ENCODE peak calls at places on chromosomes 2 and 18, in five cellular contexts. L, D, V, I and O are unnamed samples.

GRCh38 chr18:45825258-45825744 is at the start of gene SIGLEC15:
- DNase-seq in V (no peak), D (no peak), L (no peak), I (no peak), O (no peak)

GRCh38 chr2:63015389-63015788 is 35.2 kb upstream of the OTX1 start:
- DNase-seq in D (no peak), L (no peak), V (no peak), I (no peak), O (no peak)

GRCh38 chr2:219104107-219105050 is 43.7 kb upstream of the IHH start:
- DNase-seq in L (peak), D (peak), I (peak), V (no peak), O (no peak)

GRCh38 chr2:9370746-9371145 is 52.6 kb downstream of the ITGB1BP1 start:
- DNase-seq in I (no peak), V (no peak), L (no peak), D (no peak), O (no peak)

GRCh38 chr18:57585421-57585820 is 1.1 kb downstream of the FECH start:
- DNase-seq in L (peak), D (peak), V (no peak), I (no peak), O (no peak)

GRCh38 chr2:8573234-8573941 is 108.5 kb upstream of the ID2 start:
- DNase-seq in V (peak), I (peak), D (no peak), L (no peak), O (no peak)

GRCh38 chr2:173553589-173553988 is 198.9 kb downstream of the CDCA7 start:
- DNase-seq in D (no peak), L (no peak), V (no peak), I (no peak), O (no peak)

GRCh38 chr2:54394392-54394791 is 61.7 kb upstream of the SPTBN1 start:
- DNase-seq in I (no peak), L (no peak), D (no peak), V (no peak), O (peak)

GRCh38 chr2:28507806-28508764 is 12.2 kb downstream of the PLB1 start:
- DNase-seq in L (peak), D (no peak), I (peak), V (no peak), O (no peak)

GRCh38 chr2:216985658-216986141 is 125.8 kb upstream of the TNP1 start:
- DNase-seq in L (no peak), D (no peak), V (peak), I (no peak), O (no peak)

GRCh38 chr2:150209746-150210145 is 277.7 kb downstream of the RND3 start:
- DNase-seq in V (no peak), D (no peak), I (no peak), L (no peak), O (no peak)

GRCh38 chr2:47488870-47489584 is 86.1 kb downstream of the MSH2 start:
- DNase-seq in V (no peak), D (no peak), L (no peak), I (peak), O (no peak)

GRCh38 chr18:39648616-39649015 is 2083.0 kb upstream of the CELF4 start:
- DNase-seq in L (no peak), D (no peak), V (no peak), I (no peak), O (no peak)

GRCh38 chr2:235493775-235494715 is at the start of gene AGAP1:
- DNase-seq in L (peak), V (peak), I (peak), D (peak), O (no peak)

GRCh38 chr2:171287606-171288005 is 126.9 kb upstream of the TLK1 start:
- DNase-seq in V (no peak), D (no peak), I (no peak), L (no peak), O (no peak)

GRCh38 chr18:40810371-40810770 is 1144.7 kb upstream of the PIK3C3 start:
- DNase-seq in L (no peak), I (no peak), D (no peak), V (no peak), O (no peak)

GRCh38 chr2:16624419-16624745 is 41.3 kb downstream of the CYRIA start:
- DNase-seq in L (no peak), D (no peak), I (no peak), V (no peak), O (no peak)

GRCh38 chr18:27839141-27839540 is 337.8 kb downstream of the CDH2 start:
- DNase-seq in L (no peak), D (no peak), I (peak), V (no peak), O (no peak)

GRCh38 chr2:218021536-218022071 is 18.8 kb upstream of the TNS1 start:
- DNase-seq in D (peak), L (no peak), I (no peak), V (no peak), O (no peak)

GRCh38 chr2:73561422-73561821 is 80.8 kb downstream of the NAT8 start:
- DNase-seq in V (no peak), I (no peak), D (no peak), L (no peak), O (no peak)

GRCh38 chr18:27599202-27599829 is 414.2 kb upstream of the CHST9 start:
- DNase-seq in I (peak), D (peak), V (peak), L (peak), O (no peak)

GRCh38 chr2:177265386-177265690 is 811 bp upstream of the NFE2L2 start:
- DNase-seq in L (peak), I (no peak), V (no peak), D (no peak), O (no peak)

GRCh38 chr2:223008162-223008561 is 43.8 kb upstream of the KCNE4 start:
- DNase-seq in I (no peak), D (no peak), V (no peak), L (no peak), O (no peak)

GRCh38 chr2:223012291-223012690 is 39.7 kb upstream of the KCNE4 start:
- DNase-seq in I (no peak), L (no peak), D (no peak), V (no peak), O (no peak)

GRCh38 chr2:223008936-223009335 is 43.1 kb upstream of the KCNE4 start:
- DNase-seq in V (no peak), L (no peak), D (no peak), I (no peak), O (no peak)

GRCh38 chr2:223007531-223007930 is 44.5 kb upstream of the KCNE4 start:
- DNase-seq in I (no peak), V (no peak), D (no peak), L (no peak), O (no peak)

DNA sequence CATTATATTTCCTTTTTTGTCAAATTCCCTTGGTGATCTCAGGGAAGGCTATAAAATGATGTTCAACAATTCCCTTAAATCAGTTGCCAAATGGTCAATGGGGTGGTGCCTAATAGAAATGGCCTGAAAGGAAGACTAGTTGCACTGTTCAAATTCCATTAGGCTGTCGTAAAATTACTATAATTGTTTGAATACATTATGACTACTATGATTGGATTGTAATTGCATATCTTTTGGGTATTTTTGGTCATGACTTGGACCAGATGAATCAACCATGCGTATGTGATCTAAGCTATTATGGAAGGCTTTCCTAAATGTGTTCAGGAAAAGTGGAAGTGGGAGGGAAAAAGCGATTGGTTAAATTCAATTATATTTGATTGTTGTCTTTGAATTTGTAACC is 41.3 kb upstream of the KCNE4 start:
- DNase-seq in L (no peak), I (no peak), V (no peak), D (no peak), O (no peak)
- TF ChIP-seq GABPA in L (no peak), I (no peak), V (no peak), D (no peak), O (no peak)

GRCh38 chr2:21381421-21381820 is 257.7 kb downstream of the TDRD15 start:
- DNase-seq in I (no peak), D (no peak), L (no peak), V (no peak), O (no peak)

GRCh38 chr2:21392660-21393059 is 268.9 kb downstream of the TDRD15 start:
- DNase-seq in V (no peak), D (peak), I (no peak), L (no peak), O (no peak)

GRCh38 chr2:21382980-21383520 is 259.3 kb downstream of the TDRD15 start:
- DNase-seq in L (no peak), I (no peak), V (no peak), D (no peak), O (no peak)

GRCh38 chr2:21386666-21387065 is 262.9 kb downstream of the TDRD15 start:
- DNase-seq in I (no peak), V (no peak), D (no peak), L (no peak), O (no peak)
- TF ChIP-seq EP300 in I (no peak), V (no peak), D (no peak), L (no peak), O (no peak)

DNA sequence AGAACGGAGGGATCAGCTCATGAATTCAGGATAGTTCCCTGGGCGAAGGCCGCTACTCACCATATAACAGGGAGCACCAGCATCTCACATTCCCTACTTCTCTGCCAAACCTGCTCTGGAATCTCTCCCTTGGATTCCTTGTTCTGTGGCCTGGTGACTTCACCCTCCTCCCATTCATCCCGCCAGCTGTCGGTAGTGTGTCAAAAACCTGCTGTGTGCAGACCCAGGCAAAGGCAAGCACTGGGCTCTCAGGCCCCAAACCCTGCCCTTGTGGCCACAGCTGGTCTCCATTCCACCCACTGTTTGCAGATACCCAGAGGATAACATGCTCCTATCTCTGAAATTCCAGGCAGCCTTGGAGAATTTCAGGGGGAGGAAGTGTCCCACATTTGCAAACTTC is 151.6 kb downstream of the CAPN13 start:
- DNase-seq in L (no peak), V (peak), D (no peak), I (no peak), O (no peak)
- TF ChIP-seq USF2 in L (no peak), V (no peak), D (no peak), I (no peak), O (no peak)

GRCh38 chr2:229445013-229445412 is 173.9 kb upstream of the PID1 start:
- DNase-seq in L (no peak), D (no peak), V (no peak), I (peak), O (no peak)
- TF ChIP-seq GABPA in L (no peak), D (no peak), V (no peak), I (no peak), O (no peak)

GRCh38 chr18:62781893-62782292 is 66.6 kb downstream of the PHLPP1 start:
- DNase-seq in L (no peak), I (peak), D (no peak), V (no peak), O (no peak)
- TF ChIP-seq EP300 in L (no peak), I (no peak), D (no peak), V (no peak), O (no peak)

GRCh38 chr2:84865181-84865783 is 15.6 kb downstream of the TRABD2A start:
- DNase-seq in I (no peak), V (no peak), D (no peak), L (no peak), O (no peak)
- TF ChIP-seq USF2 in I (no peak), V (no peak), D (no peak), L (no peak), O (no peak)

DNA sequence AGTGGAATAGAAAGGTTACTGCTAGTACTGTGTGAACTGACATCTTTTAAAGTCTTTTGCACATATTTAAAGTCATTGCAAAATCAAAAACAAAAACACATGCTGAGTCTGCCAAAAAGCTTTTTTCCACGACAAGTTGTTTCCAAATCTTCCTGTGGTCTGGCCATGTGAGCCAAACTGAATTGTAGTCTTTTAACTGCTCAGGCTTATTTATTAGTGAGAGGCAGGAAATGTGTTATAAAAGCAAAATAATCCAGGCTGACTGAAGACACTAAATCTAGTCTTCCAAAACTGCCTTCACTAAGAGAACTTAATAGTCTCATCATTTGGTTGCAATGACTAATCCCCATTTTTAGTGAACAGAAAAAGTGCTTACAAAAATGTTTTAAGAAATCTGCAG is 2.3 kb downstream of the KRCC1 start:
- DNase-seq in D (no peak), I (no peak), L (no peak), V (no peak), O (no peak)
- TF ChIP-seq GABPA in D (no peak), I (no peak), L (no peak), V (no peak), O (no peak)

GRCh38 chr2:84942166-84942565 is 28.8 kb upstream of the KCMF1 start:
- DNase-seq in D (no peak), I (no peak), V (no peak), L (no peak), O (no peak)

GRCh38 chr2:84944257-84944909 is 26.6 kb upstream of the KCMF1 start:
- DNase-seq in D (no peak), V (no peak), I (no peak), L (no peak), O (no peak)

GRCh38 chr2:84942964-84943421 is 28.0 kb upstream of the KCMF1 start:
- DNase-seq in I (no peak), D (no peak), L (no peak), V (no peak), O (peak)

GRCh38 chr2:84947010-84947593 is 23.9 kb upstream of the KCMF1 start:
- DNase-seq in I (no peak), L (no peak), V (no peak), D (no peak), O (no peak)

DNA sequence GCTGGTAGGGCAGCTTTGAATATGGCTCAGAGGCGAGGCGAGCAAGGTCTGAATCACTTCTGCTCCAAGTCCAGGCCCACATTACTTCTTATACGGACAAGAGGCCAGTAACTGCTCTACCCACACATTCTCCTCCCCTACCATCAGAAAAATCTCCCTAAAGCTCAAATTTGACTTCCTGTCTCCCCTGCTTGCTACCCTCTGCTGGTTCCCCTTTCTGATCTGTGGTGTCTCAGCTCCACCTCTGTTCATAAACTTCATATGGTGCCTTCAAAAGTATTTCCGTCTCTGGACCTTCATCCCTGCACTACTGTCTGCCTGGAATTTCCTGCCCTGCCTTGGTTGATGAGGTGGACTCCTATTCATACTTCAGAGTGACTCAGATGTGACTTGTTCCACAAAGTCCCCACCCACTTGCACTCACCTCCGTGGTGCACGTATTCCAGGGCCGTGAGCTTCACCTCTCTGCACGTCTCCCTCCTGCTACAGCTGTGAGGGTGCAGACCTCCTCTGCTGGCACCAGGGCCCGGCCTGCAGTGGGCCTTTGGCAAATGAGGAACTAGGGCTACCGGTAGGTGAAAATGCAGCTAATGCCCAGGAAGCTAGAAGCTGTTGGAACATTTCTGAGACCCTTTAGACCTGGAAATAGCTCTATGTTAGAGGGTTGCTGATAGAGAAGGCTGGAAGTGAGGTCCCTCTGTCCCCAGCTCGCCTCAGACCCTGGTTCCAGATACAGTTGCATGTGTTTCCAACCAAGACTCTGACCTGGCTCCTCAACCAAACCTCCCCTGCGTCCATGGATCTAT is 24.6 kb upstream of the KCMF1 start:
- DNase-seq in I (peak), L (peak), V (no peak), D (no peak), O (peak)
- TF ChIP-seq EP300 in I (peak), L (no peak), V (no peak), D (no peak), O (peak)

DNA sequence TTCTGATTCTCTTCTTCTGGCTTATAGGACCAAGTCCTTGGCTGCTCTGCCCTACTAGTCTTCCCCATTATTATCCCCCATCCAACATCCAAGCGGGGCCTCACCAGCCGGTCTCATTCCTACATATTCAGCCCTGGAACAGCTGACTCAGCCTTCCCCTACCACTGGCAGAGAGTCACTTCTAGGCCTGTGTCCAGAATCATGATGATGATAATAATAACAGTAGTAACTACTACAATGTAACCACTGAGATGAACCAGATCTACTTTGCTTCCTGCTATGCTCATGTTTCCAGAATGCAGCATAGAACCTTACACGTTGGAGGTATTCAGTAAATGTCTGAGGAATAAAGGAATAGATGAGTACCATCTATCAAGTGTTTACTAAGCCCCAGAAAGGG is 295.2 kb downstream of the SRBD1 start:
- DNase-seq in L (no peak), I (no peak), V (no peak), D (no peak), O (no peak)
- TF ChIP-seq USF2 in L (no peak), I (no peak), V (no peak), D (no peak), O (no peak)